ENCODE peak calls at places on chromosomes 2 and 18, in eight cellular contexts. K, Q, G, U, N, J, E and A are unnamed samples.

GRCh38 chr2:64405476-64406406 is 48.2 kb upstream of the LGALSL start:
- DNase-seq in E (no peak), G (no peak), J (peak; percentile 80), K (no peak), Q (peak; percentile 97), U (no peak), N (no peak), A (no peak)

GRCh38 chr2:20424300-20425290 is 22.3 kb upstream of the RHOB start:
- DNase-seq in E (peak; percentile 81), N (peak; percentile 87), Q (peak; percentile 97), G (peak; percentile 54), K (no peak), J (peak; percentile 91), U (no peak), A (peak; percentile 79)

GRCh38 chr2:230160112-230160660 is 59.6 kb downstream of the SP110 start:
- DNase-seq in K (peak; percentile 47), Q (peak; percentile 54), N (no peak), U (peak; percentile 44), G (peak; percentile 73), J (peak; percentile 54), E (peak; percentile 7), A (peak; percentile 52)

GRCh38 chr2:127428815-127429109 is 10.5 kb downstream of the PROC start:
- DNase-seq in N (no peak), G (no peak), Q (no peak), E (no peak), J (no peak), U (no peak), K (no peak), A (no peak)

GRCh38 chr2:21281876-21282514 is 158.2 kb downstream of the TDRD15 start:
- DNase-seq in J (no peak), Q (no peak), E (no peak), K (no peak), N (no peak), G (no peak), U (no peak), A (no peak)

GRCh38 chr2:121104721-121105141 is 180.3 kb downstream of the TFCP2L1 start:
- DNase-seq in J (peak; percentile 54), Q (peak; percentile 19), K (no peak), E (no peak), G (no peak), U (no peak), N (peak; percentile 64), A (no peak)

GRCh38 chr2:9771481-9772017 is 71.7 kb upstream of the TAF1B start:
- DNase-seq in U (peak; percentile 91), E (peak; percentile 26), J (peak; percentile 79), G (no peak), N (peak; percentile 78), K (no peak), Q (peak; percentile 85), A (peak; percentile 67)

GRCh38 chr2:3208591-3208990 is 169.0 kb downstream of the EIPR1 start:
- DNase-seq in U (no peak), G (no peak), E (no peak), Q (no peak), N (no peak), K (no peak), J (no peak), A (no peak)

GRCh38 chr2:32289165-32290054 is 11.7 kb downstream of the YIPF4 start:
- DNase-seq in G (no peak), N (no peak), U (no peak), K (peak; percentile 20), J (peak; percentile 75), E (peak; percentile 27), Q (peak; percentile 77), A (no peak)

GRCh38 chr2:172921538-172922236 is 154.0 kb upstream of the MAP3K20 start:
- DNase-seq in K (no peak), Q (peak; percentile 71), U (no peak), G (no peak), J (peak; percentile 62), N (no peak), E (no peak), A (peak; percentile 51)

GRCh38 chr2:165778653-165779451 is 15.2 kb downstream of the GALNT3 start:
- DNase-seq in J (peak; percentile 17), K (no peak), E (no peak), U (no peak), N (no peak), Q (peak; percentile 21), G (no peak), A (no peak)

GRCh38 chr2:237702439-237703397 is 75.3 kb downstream of the LRRFIP1 start:
- DNase-seq in J (peak; percentile 78), G (no peak), Q (peak; percentile 57), E (no peak), N (no peak), U (no peak), K (no peak), A (no peak)

GRCh38 chr18:9147440-9148238 is 11.1 kb downstream of the ANKRD12 start:
- DNase-seq in U (peak; percentile 45), J (peak; percentile 78), K (peak; percentile 34), Q (peak; percentile 83), E (no peak), G (peak; percentile 33), N (no peak), A (peak; percentile 81)

GRCh38 chr2:152335016-152335850 is at the start of gene FMNL2:
- DNase-seq in J (peak; percentile 73), K (peak; percentile 91), N (peak; percentile 94), G (peak; percentile 91), U (peak; percentile 91), E (peak; percentile 18), Q (peak; percentile 62), A (peak; percentile 91)

GRCh38 chr18:79634186-79634585 is 45.4 kb upstream of the CTDP1 start:
- DNase-seq in U (no peak), G (no peak), N (no peak), J (no peak), Q (no peak), E (no peak), K (no peak), A (no peak)

GRCh38 chr2:12857891-12858290 is 141.2 kb downstream of the TRIB2 start:
- DNase-seq in Q (peak; percentile 5), U (no peak), J (no peak), G (no peak), K (no peak), E (no peak), N (no peak), A (no peak)

GRCh38 chr2:170022692-170023091 is 155.3 kb upstream of the MYO3B start:
- DNase-seq in N (no peak), Q (peak; percentile 95), U (no peak), E (peak; percentile 34), G (no peak), K (no peak), J (peak; percentile 92), A (peak; percentile 10)